ENCODE peak calls at places on chromosomes 7 and 10, in four cellular contexts. C is tibial nerve, A is stomach, L is NB4. F is an unnamed sample.

GRCh38 chr7:151015967-151016366 is 8.3 kb downstream of the ATG9B start:
- DNase-seq in C (no peak), A (no peak), L (no peak), F (no peak)

GRCh38 chr10:35913628-35914027 is 271.5 kb upstream of the FZD8 start:
- DNase-seq in C (no peak), A (no peak), L (no peak), F (no peak)

GRCh38 chr10:31290386-31290785 is 28.6 kb upstream of the ZEB1 start:
- DNase-seq in C (no peak), A (no peak), L (peak; percentile 8), F (no peak)

GRCh38 chr7:87156709-87157108 is 4.5 kb downstream of the DMTF1 start:
- DNase-seq in C (no peak), A (no peak), L (no peak), F (no peak)

GRCh38 chr7:149830997-149831729 is 7.0 kb upstream of the ZNF862 start:
- DNase-seq in C (no peak), A (no peak), L (no peak), F (no peak)

GRCh38 chr10:47175181-47176080 is 124.6 kb upstream of the GDF10 start:
- DNase-seq in C (no peak), A (no peak), L (no peak), F (no peak)

GRCh38 chr10:111933937-111934336 is 249.6 kb downstream of the GPAM start:
- DNase-seq in C (no peak), A (no peak), L (no peak), F (no peak)

GRCh38 chr7:25752967-25753791 is 398.8 kb upstream of the NFE2L3 start:
- DNase-seq in C (no peak), A (no peak), L (no peak), F (no peak)

GRCh38 chr7:8594115-8594514 is 160.7 kb downstream of the NXPH1 start:
- DNase-seq in C (no peak), A (no peak), L (no peak), F (no peak)

GRCh38 chr7:54141565-54141964 is 400.6 kb upstream of the VSTM2A start:
- DNase-seq in C (no peak), A (no peak), L (no peak), F (no peak)

GRCh38 chr10:43943119-43943824 is 294.6 kb upstream of the ZNF32 start:
- DNase-seq in C (no peak), A (peak; percentile 21), L (no peak), F (no peak)

DNA sequence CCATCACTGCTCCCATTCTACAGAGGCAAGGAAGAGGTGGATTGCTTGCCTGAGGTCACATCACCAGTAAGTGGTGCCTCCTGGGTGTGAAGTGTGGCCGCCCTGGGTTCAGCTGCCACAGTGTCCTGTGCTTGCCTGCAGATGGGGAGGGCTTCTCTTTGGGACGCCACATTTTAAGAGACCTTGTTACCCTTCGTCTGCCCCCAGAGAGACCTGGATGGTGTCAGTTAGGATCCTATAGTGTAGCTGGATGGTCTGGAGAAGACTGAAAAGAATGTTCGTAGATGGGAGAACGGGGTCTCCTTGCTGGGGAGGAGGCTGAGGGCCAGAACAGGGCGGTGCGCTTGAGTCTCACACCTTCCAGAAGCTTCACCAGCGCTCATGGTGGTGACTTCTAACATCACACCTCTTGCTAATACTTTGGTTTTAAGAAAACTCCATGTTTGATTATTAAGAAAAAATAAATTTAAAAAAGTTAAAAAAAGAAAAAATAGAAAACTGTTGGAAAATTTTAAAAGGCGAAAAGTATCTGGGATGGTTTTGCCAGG is 2.3 kb downstream of the DOCK1 start:
- DNase-seq in C (no peak), A (no peak), L (no peak), F (no peak)
- TF ChIP-seq CTCF in C (no peak), A (no peak), L (no peak), F (no peak)

GRCh38 chr10:4519691-4520402 is 306.2 kb upstream of the AKR1E2 start:
- DNase-seq in C (no peak), A (no peak), L (peak; percentile 51), F (no peak)

GRCh38 chr10:4526426-4526825 is 299.6 kb upstream of the AKR1E2 start:
- DNase-seq in C (no peak), A (no peak), L (no peak), F (no peak)

GRCh38 chr10:4525095-4525494 is 300.9 kb upstream of the AKR1E2 start:
- DNase-seq in C (no peak), A (no peak), L (no peak), F (no peak)

GRCh38 chr10:4527281-4527960 is 298.6 kb upstream of the AKR1E2 start:
- DNase-seq in C (no peak), A (no peak), L (no peak), F (no peak)

GRCh38 chr10:4522296-4523000 is 303.6 kb upstream of the AKR1E2 start:
- DNase-seq in C (no peak), A (no peak), L (no peak), F (no peak)
- TF ChIP-seq CTCF in C (no peak), A (no peak), L (no peak), F (no peak)

DNA sequence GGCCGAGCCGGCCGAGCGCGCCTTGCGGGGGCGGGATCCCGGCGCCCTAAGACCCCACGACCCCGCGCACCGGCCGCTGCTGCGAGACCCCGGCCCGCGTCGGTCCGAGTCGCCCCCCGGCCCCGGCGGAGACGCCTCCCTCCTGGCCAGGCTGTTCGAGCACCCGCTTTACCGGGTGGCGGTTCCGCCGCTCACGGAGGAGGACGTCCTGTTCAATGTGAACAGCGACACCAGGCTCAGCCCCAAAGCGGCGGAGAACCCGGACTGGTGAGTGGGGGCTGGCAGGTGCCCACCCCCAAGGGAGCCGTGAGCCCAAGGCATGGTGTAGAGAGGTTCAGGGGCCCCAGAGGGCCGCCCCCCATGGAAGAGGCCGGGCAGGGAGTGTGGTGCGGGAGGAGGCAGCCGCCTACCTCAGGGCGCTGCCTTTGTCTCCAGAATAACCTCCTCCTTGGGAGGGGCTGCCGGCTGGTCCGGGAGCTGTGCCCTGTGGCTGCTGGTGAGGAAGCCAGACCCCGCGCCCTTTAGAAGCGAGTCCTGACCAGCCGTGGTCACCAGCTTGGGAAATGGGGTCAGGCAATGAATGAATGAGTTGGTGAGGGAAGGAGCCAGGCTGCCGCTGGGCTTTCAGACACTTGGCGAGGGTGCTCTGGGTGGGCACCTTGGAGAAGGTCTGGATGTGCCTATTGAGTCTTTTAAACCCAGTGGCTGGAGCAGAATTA is 1.3 kb downstream of the FAM20C start:
- DNase-seq in C (no peak), A (no peak), L (no peak), F (no peak)
- TF ChIP-seq CTCF in C (no peak), A (no peak), L (no peak), F (no peak)

GRCh38 chr10:90577569-90577968 is 280.3 kb downstream of the HTR7 start:
- DNase-seq in C (no peak), A (no peak), L (no peak), F (no peak)

GRCh38 chr10:90583416-90583815 is 274.4 kb downstream of the HTR7 start:
- DNase-seq in C (no peak), A (no peak), L (no peak), F (no peak)

DNA sequence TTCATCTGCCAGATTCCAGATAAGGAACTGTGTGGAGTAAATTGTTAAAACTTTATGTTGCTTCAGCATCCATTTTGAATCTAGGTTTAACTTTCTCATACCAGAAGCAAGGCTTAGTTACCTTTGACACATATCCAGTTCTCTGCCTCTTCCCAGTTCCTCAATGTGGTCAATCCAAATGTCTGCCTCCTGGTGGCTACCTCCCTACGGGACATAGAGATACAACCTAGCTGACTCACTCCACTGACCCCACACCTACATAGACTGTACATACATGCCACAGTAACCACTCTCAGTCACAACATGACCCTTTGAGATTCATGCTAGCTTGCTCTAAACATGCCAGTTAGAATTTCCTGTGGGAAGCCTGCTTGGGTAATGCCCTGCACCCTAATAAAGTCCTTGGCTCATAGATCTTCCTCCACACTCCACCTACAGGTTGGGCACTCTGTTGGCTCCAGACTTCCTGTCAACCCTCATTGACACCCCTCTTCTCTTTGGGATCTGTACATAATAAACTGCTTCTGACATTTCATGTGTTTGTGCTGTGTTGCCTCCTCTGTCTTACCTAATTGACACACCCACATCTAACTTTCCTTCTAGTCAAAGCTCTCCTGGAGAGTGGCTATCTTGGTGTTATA is 278.1 kb downstream of the HTR7 start:
- DNase-seq in C (no peak), A (no peak), L (peak; percentile 7), F (no peak)
- TF ChIP-seq CTCF in C (no peak), A (no peak), L (no peak), F (no peak)

DNA sequence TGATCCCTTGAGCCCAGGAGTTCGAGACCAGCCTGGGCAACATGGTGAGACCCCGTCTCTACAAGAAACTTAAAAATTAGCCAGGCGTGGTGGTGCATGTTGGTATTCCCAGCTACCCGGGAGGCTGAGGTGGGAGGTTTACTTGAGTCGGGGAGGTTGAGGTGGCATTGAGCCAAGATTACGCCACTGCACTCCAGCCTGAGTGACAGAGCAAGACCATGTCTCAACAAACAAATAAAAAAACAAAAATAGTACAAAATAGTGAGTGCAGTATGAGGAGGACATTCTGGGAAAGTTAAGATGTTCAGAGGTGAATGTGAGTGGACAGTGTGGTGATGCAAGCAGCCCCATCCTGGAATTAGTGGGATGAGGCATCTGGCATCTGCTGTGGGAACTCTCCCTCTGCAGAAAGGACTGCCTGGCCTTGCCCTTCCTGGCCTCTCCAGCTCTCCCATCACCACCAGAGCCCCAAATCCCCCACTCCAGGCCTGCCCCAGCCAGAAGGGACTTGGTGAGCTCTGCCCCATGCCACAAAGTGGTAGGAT is 96.6 kb upstream of the PARD3 start:
- DNase-seq in C (no peak), A (no peak), L (no peak), F (no peak)
- TF ChIP-seq CTCF in C (no peak), A (no peak), L (no peak), F (no peak)

DNA sequence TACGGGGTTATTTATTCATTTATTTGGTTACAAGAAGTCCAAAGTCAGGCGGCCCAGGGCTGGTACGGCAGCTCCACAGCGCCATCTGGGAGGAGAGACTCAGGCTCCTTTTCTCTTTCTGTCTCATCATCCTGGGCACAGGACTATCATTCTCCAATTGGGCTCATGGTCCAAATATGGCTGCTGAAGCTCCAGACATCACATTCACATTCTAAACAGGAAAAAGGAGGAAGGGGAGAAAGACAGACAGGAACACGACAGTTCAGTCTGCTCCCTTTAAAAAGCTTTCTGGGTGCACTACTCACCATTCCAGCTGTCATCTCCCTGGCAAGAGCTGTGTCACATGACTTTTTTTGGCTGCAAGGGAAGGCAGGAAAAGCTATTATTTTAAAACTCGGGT is 74.4 kb upstream of the PDZD8 start:
- DNase-seq in C (no peak), A (peak; percentile 28), L (no peak), F (no peak)
- TF ChIP-seq CTCF in C (no peak), A (no peak), L (peak; percentile 35), F (no peak)

GRCh38 chr7:139384611-139385010 is 24.9 kb downstream of the LUC7L2 start:
- DNase-seq in C (no peak), A (no peak), L (no peak), F (no peak)
- TF ChIP-seq CTCF in C (no peak), A (no peak), L (no peak), F (no peak)

DNA sequence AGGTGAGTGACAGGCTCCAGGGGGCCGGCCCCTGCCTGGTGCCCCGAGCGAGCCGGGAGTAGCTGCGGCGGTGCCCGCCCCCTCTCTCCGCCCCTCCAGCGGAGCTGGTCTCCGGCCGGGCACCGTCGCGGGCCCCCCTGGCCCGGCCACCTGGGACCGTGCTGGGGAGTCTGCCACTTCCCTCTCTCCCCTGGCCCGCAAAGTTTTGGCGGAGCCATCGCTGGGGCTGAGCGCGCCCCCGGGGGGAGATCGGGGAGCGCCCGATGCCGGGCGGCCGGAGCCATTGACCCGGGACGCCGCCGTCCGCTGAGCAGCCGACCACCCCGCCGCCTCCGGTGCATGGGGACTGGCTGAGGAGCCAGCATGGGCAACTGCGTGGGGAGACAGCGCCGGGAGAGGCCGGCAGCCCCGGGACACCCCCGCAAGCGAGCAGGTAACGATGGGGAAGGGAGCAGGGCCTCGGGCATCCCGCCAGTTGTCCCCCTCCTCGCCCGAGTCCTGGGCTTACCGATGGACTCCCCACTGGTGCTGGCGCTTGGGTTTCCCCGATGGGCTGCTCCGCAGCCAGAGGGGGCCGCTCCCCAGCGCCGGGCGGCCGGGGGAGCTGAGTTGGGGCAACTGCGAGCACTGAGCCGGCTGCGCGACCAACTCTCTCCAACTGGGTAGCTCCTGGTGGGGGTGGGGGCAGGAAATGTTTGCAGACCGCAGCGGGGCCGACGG is at the start of gene UBTD1:
- DNase-seq in C (peak; percentile 33), A (peak; percentile 39), L (peak; percentile 79), F (no peak)
- TF ChIP-seq CTCF in C (peak; percentile 8), A (no peak), L (no peak), F (no peak)